ENCODE peak calls at places on chromosomes 6 and 20, in four cellular contexts. S is IMR-90, C is mesendoderm, E is H1. N is an unnamed sample.

GRCh38 chr6:7730852-7731251 is 5.0 kb downstream of the BMP6 start:
- DNase-seq in S (peak; percentile 90), C (peak; percentile 16), E (no peak), N (no peak)

GRCh38 chr20:50188879-50189680 is 1.6 kb upstream of the CEBPB start:
- DNase-seq in S (no peak), C (no peak), E (no peak), N (no peak)

GRCh38 chr6:138001750-138002349 is 105.4 kb downstream of the PERP start:
- DNase-seq in S (peak; percentile 53), C (peak; percentile 53), E (peak; percentile 73), N (peak; percentile 37)

GRCh38 chr6:132587462-132587861 is 2.1 kb downstream of the TAAR5 start:
- DNase-seq in S (no peak), C (no peak), E (no peak), N (no peak)

GRCh38 chr20:38599410-38599882 is 2.2 kb upstream of the ARHGAP40 start:
- DNase-seq in S (no peak), C (peak; percentile 79), E (no peak), N (no peak)

GRCh38 chr6:25866011-25866410 is 8.0 kb downstream of the SLC17A3 start:
- DNase-seq in S (no peak), C (no peak), E (no peak), N (no peak)

GRCh38 chr6:20403080-20403765 is 1.5 kb downstream of the E2F3 start:
- DNase-seq in S (peak; percentile 74), C (peak; percentile 94), E (peak; percentile 89), N (peak; percentile 80)

GRCh38 chr20:38769376-38770295 is 21.4 kb downstream of the ACTR5 start:
- DNase-seq in S (no peak), C (no peak), E (no peak), N (no peak)

GRCh38 chr6:82072771-82073170 is 174.8 kb downstream of the IBTK start:
- DNase-seq in S (peak; percentile 79), C (no peak), E (no peak), N (no peak)

GRCh38 chr6:63537126-63537958 is 34.9 kb upstream of the LOC128125822 start:
- DNase-seq in S (no peak), C (peak; percentile 41), E (no peak), N (no peak)

GRCh38 chr6:33568826-33569570 is 11.1 kb downstream of the BAK1 start:
- DNase-seq in S (no peak), C (no peak), E (no peak), N (no peak)

GRCh38 chr6:133983099-133983939 is 30.3 kb downstream of the TBPL1 start:
- DNase-seq in S (peak; percentile 53), C (peak; percentile 72), E (no peak), N (no peak)

GRCh38 chr6:94130458-94130857 is 711.1 kb upstream of the EPHA7 start:
- DNase-seq in S (no peak), C (no peak), E (no peak), N (peak; percentile 54)

GRCh38 chr6:106066984-106067383 is 19.2 kb upstream of the PRDM1 start:
- DNase-seq in S (peak; percentile 85), C (no peak), E (no peak), N (no peak)

GRCh38 chr6:165768961-165769360 is 105.9 kb upstream of the PDE10A start:
- DNase-seq in S (no peak), C (no peak), E (no peak), N (no peak)

GRCh38 chr6:52571099-52571755 is 5.6 kb downstream of the TRAM2 start:
- DNase-seq in S (no peak), C (peak; percentile 84), E (no peak), N (no peak)

GRCh38 chr6:22036699-22037098 is 260.1 kb downstream of the PRL start:
- DNase-seq in S (no peak), C (no peak), E (no peak), N (no peak)

GRCh38 chr6:24788031-24788665 is 10.6 kb downstream of the ARMH2 start:
- DNase-seq in S (peak; percentile 81), C (no peak), E (no peak), N (no peak)

GRCh38 chr6:106080106-106081095 is 5.7 kb upstream of the PRDM1 start:
- DNase-seq in S (no peak), C (peak; percentile 91), E (no peak), N (no peak)

GRCh38 chr6:43801489-43802181 is 31.6 kb downstream of the VEGFA start:
- DNase-seq in S (no peak), C (no peak), E (no peak), N (no peak)

GRCh38 chr6:169019727-169020491 is 233.7 kb downstream of the THBS2 start:
- DNase-seq in S (peak; percentile 14), C (peak; percentile 60), E (no peak), N (no peak)

GRCh38 chr20:16486532-16486931 is 86.7 kb downstream of the KIF16B start:
- DNase-seq in S (no peak), C (no peak), E (no peak), N (no peak)

GRCh38 chr6:41284726-41285125 is 1.8 kb downstream of the TREM1 start:
- DNase-seq in S (peak; percentile 20), C (peak; percentile 45), E (peak; percentile 35), N (no peak)

GRCh38 chr20:23349338-23350006 is 1.1 kb upstream of the NXT1 start:
- DNase-seq in S (no peak), C (peak; percentile 70), E (no peak), N (no peak)

GRCh38 chr20:34920055-34920454 is 35.6 kb downstream of the GSS start:
- DNase-seq in S (no peak), C (no peak), E (no peak), N (no peak)

GRCh38 chr20:48804300-48804980 is 23.4 kb downstream of the PREX1 start:
- DNase-seq in S (no peak), C (no peak), E (no peak), N (no peak)

GRCh38 chr6:1376653-1377052 is 12.7 kb upstream of the FOXF2 start:
- DNase-seq in S (no peak), C (no peak), E (no peak), N (no peak)

GRCh38 chr6:1379026-1379809 is 10.2 kb upstream of the FOXF2 start:
- DNase-seq in S (no peak), C (no peak), E (no peak), N (peak; percentile 35)

GRCh38 chr6:1379810-1380198 is 9.6 kb upstream of the FOXF2 start:
- DNase-seq in S (no peak), C (no peak), E (no peak), N (no peak)

GRCh38 chr6:1377526-1378223 is 11.7 kb upstream of the FOXF2 start:
- DNase-seq in S (no peak), C (no peak), E (no peak), N (peak; percentile 51)

DNA sequence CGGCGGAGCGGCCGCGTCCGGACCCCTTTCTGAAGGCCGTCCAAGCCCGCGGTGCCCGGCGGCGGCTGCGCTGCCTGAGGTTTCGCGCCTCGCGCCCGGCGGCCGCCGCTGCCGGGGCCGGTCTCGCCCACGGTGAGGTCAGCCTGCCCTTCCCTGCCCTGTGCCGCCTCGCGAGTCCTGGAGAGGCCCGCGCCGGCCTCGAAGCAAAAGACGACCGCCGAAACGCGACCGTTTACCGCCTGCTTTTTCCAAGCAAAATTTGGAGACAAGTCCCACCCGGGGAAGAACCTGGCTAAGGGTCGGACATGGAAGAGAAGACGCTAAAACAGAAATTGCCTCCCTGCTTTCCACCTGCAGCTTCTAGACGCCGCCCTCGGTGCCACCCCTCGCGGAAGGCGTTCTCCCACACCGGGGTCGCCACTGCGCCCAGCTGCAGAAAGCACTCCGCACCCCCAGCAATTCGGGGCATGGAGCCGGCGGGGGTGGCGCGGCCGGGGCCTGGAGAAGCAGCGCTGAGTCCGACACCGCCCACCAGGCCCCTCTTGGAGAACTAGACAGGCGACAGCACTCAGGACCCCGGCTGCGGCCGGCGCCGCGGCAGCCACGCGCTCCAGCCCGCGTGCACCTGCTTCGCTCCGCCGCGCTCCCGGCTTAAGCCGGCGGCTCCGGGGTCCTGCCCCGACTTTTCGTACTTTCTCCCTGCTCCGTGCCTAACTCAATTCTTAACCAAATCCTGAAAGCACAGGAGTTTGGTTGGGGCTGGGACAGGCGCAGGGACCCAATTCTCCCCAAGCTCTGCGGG is 11.0 kb upstream of the FOXF2 start:
- DNase-seq in S (no peak), C (no peak), E (no peak), N (peak; percentile 35)
- H3K4me3 ChIP-seq in S (no peak overlapping the region), C (no peak overlapping the region), E (peak overlapping the region; percentile 9), N (no peak overlapping the region)

GRCh38 chr6:71124340-71124739 is 164.3 kb upstream of the OGFRL1 start:
- DNase-seq in S (no peak), C (no peak), E (no peak), N (no peak)

GRCh38 chr6:71119560-71119959 is 162.7 kb upstream of the B3GAT2 start:
- DNase-seq in S (no peak), C (no peak), E (no peak), N (no peak)

GRCh38 chr6:71126506-71126905 is 162.1 kb upstream of the OGFRL1 start:
- DNase-seq in S (no peak), C (no peak), E (no peak), N (no peak)

GRCh38 chr6:71125216-71125615 is 163.4 kb upstream of the OGFRL1 start:
- DNase-seq in S (no peak), C (no peak), E (no peak), N (no peak)

GRCh38 chr6:71123051-71123450 is 165.6 kb upstream of the OGFRL1 start:
- DNase-seq in S (no peak), C (no peak), E (no peak), N (no peak)
- H2BK5ac ChIP-seq in S (no peak overlapping the region), C (no peak overlapping the region), E (no peak overlapping the region), N (no peak overlapping the region)

GRCh38 chr6:38178584-38178886 is 359.0 kb downstream of the ZFAND3 start:
- DNase-seq in S (no peak), C (no peak), E (no peak), N (no peak)

GRCh38 chr6:38174806-38175495 is 355.4 kb downstream of the ZFAND3 start:
- DNase-seq in S (no peak), C (no peak), E (no peak), N (no peak)

GRCh38 chr6:38175786-38176185 is 356.3 kb downstream of the ZFAND3 start:
- DNase-seq in S (no peak), C (no peak), E (no peak), N (no peak)

GRCh38 chr6:38177885-38178583 is 358.5 kb downstream of the ZFAND3 start:
- DNase-seq in S (no peak), C (no peak), E (no peak), N (no peak)

GRCh38 chr6:38176797-38177751 is 357.5 kb downstream of the ZFAND3 start:
- DNase-seq in S (peak; percentile 5), C (peak; percentile 76), E (no peak), N (no peak)
- H3K4me3 ChIP-seq in S (no peak overlapping the region), C (no peak overlapping the region), E (no peak overlapping the region), N (no peak overlapping the region)

DNA sequence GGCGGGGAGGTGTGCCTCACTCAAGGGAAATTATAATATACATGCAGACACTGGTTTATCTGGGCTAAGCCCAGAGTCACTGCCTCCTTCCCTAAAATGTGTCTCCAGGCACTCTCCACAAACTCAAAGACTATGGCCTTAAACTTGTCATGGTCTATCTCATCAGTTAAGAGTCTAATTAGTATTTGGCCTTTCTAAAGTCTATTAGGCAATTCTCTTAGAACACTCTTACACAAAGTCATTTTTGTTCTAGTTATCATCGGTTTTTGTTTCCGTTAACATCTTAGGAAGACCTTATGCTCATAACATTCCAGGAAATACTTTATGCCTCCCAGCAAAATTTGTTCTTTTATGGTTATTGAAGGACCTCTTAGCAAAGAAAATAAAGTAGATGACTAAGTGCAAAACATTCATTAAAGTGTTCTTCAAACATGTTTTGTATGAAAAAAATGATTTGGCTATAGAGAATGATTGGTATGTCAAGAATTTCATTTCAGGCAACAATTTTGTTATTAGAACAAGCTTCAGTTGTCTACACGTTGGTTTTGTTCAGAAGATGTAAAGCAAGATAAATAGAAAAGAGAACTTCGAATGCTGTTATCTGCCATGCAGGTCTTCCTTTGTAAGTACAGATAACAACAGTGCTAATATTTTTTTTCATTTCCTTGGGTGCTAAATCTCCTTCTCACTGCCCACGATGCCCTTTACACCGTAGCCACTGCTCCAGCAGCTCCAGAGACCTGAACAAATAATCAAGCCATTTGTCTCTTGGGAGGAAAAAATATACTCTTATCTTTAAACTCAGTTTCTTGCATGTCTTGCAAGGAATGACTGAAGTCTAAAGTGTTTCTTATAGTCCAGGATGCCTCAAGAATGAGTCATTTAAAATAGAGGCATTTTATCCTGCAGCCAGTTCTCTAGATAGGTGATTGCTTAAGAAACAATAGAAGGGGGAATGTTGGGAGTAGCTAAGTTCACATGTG is 170.4 kb downstream of the HTR1B start:
- DNase-seq in S (peak; percentile 80), C (peak; percentile 43), E (no peak), N (no peak)
- H2BK5ac ChIP-seq in S (peak overlapping the region; percentile 95), C (no peak overlapping the region), E (no peak overlapping the region), N (no peak overlapping the region)

N was measured in neuronal stem cell.